ENCODE peak calls at places on chromosomes 7 and 10, in nine cellular contexts. K is cardiac fibroblast, Y is GM23338, L is amniotic stem cell, S is SJSA1, N is brain microvascular endothelial cell, I is T-cell, C is AG09319, W is activated gamma-delta T cell treated with Interleukin-2 at 50 U/mL for 16 hours. V is an unnamed sample.

GRCh38 chr7:17786314-17786852 is 153.9 kb downstream of the SNX13 start:
- DNase-seq in C (no peak), W (no peak), K (no peak), S (no peak), Y (no peak), I (no peak), L (no peak), N (no peak), V (no peak)

GRCh38 chr7:93813514-93813913 is 77.0 kb downstream of the TFPI2 start:
- DNase-seq in N (no peak), L (no peak), S (no peak), I (no peak), K (no peak), C (no peak), Y (no peak), W (no peak), V (no peak)

GRCh38 chr7:26101471-26102151 is 50.4 kb upstream of the NFE2L3 start:
- DNase-seq in L (no peak), N (no peak), W (no peak), Y (peak; percentile 63), S (no peak), C (no peak), I (no peak), K (no peak), V (peak; percentile 72)

GRCh38 chr10:129993621-129994020 is 29.5 kb upstream of the EBF3 start:
- DNase-seq in Y (no peak), N (no peak), C (no peak), W (no peak), L (peak; percentile 45), I (no peak), S (no peak), K (no peak), V (no peak)

GRCh38 chr10:94042001-94042813 is 48.5 kb downstream of the PLCE1 start:
- DNase-seq in K (peak; percentile 74), S (peak; percentile 81), I (no peak), N (peak; percentile 65), Y (peak; percentile 61), L (peak; percentile 32), C (peak; percentile 66), W (no peak), V (no peak)

GRCh38 chr10:4617626-4618025 is 208.4 kb upstream of the AKR1E2 start:
- DNase-seq in S (no peak), N (no peak), I (no peak), K (no peak), C (no peak), Y (no peak), L (no peak), W (no peak), V (no peak)

GRCh38 chr7:134669845-134670373 is 23.3 kb downstream of the BPGM start:
- DNase-seq in K (peak; percentile 81), N (peak; percentile 94), W (peak; percentile 81), Y (no peak), C (peak; percentile 48), I (peak; percentile 90), S (peak; percentile 86), L (peak; percentile 16), V (no peak)

GRCh38 chr7:1124164-1124563 is 35.8 kb downstream of the ZFAND2A start:
- DNase-seq in W (no peak), C (no peak), I (no peak), S (no peak), N (no peak), Y (no peak), K (no peak), L (no peak), V (no peak)

GRCh38 chr7:11168622-11169170 is 195.0 kb downstream of the PHF14 start:
- DNase-seq in I (no peak), K (no peak), N (no peak), S (no peak), C (no peak), Y (no peak), L (no peak), W (no peak), V (no peak)

GRCh38 chr7:65225422-65226006 is 148.1 kb upstream of the ZNF92 start:
- DNase-seq in Y (no peak), S (no peak), N (no peak), W (no peak), K (no peak), L (no peak), C (no peak), I (no peak), V (peak; percentile 2)